ENCODE peak calls at places on chromosomes 4 and X, in four cellular contexts. M is NB4, B is esophagus muscularis mucosa, X is IMR-90. G is an unnamed sample.

GRCh38 chr4:22532896-22533295 is 17.0 kb upstream of the ADGRA3 start:
- DNase-seq in M (no peak), B (no peak), X (no peak), G (no peak)

GRCh38 chrX:103437147-103437873 is 61.0 kb downstream of the BEX3 start:
- DNase-seq in M (no peak), B (no peak), X (peak), G (no peak)

GRCh38 chrX:18964026-18964425 is 19.9 kb downstream of the PHKA2 start:
- DNase-seq in M (no peak), B (no peak), X (no peak), G (no peak)

GRCh38 chr4:118905546-118905945 is 16.9 kb downstream of the SYNPO2 start:
- DNase-seq in M (peak), B (no peak), X (peak), G (no peak)

GRCh38 chrX:39957816-39958561 is 139.8 kb downstream of the BCOR start:
- DNase-seq in M (no peak), B (no peak), X (peak), G (no peak)

GRCh38 chr4:40848251-40848650 is 98.5 kb downstream of the NSUN7 start:
- DNase-seq in M (no peak), B (no peak), X (peak), G (no peak)

GRCh38 chr4:146506272-146506671 is 15.5 kb downstream of the SLC10A7 start:
- DNase-seq in M (no peak), B (no peak), X (no peak), G (no peak)

GRCh38 chr4:16142598-16143295 is 58.9 kb upstream of the PROM1 start:
- DNase-seq in M (no peak), B (no peak), X (no peak), G (no peak)

GRCh38 chr4:4384837-4385236 is 2.1 kb upstream of the NSG1 start:
- DNase-seq in M (peak), B (no peak), X (peak), G (peak)

GRCh38 chr4:153467154-153467896 is 1.2 kb downstream of the TMEM131L start:
- DNase-seq in M (peak), B (no peak), X (no peak), G (peak)

GRCh38 chr4:170872794-170873193 is 783.0 kb upstream of the AADAT start:
- DNase-seq in M (no peak), B (no peak), X (no peak), G (no peak)

GRCh38 chr4:81504685-81505598 is 33.2 kb upstream of the RASGEF1B start:
- DNase-seq in M (no peak), B (peak), X (no peak), G (peak)

GRCh38 chr4:2186865-2187172 is 55.1 kb downstream of the HAUS3 start:
- DNase-seq in M (no peak), B (no peak), X (no peak), G (no peak)

GRCh38 chr4:119536572-119537528 is 91.8 kb downstream of the PDE5A start:
- DNase-seq in M (no peak), B (no peak), X (peak), G (no peak)

GRCh38 chr4:81152839-81153713 is 61.9 kb downstream of the PRKG2 start:
- DNase-seq in M (no peak), B (no peak), X (no peak), G (no peak)

GRCh38 chrX:55758033-55758432 is 40.5 kb downstream of the RRAGB start:
- DNase-seq in M (no peak), B (no peak), X (peak), G (no peak)

GRCh38 chr4:137083571-137083970 is 448.7 kb downstream of the PCDH18 start:
- DNase-seq in M (no peak), B (no peak), X (peak), G (no peak)
- TF ChIP-seq POLR2A in M (no peak), B (no peak), X (no peak), G (no peak)

GRCh38 chrX:37846558-37846933 is 825 bp downstream of the DYNLT3 start:
- DNase-seq in M (no peak), B (no peak), X (no peak), G (no peak)

GRCh38 chrX:37846141-37846540 is 1.2 kb downstream of the DYNLT3 start:
- DNase-seq in M (peak), B (no peak), X (peak), G (peak)

GRCh38 chrX:37844622-37845021 is 2.7 kb downstream of the DYNLT3 start:
- DNase-seq in M (no peak), B (no peak), X (no peak), G (no peak)

GRCh38 chrX:37847733-37848197 is 394 bp upstream of the DYNLT3 start:
- DNase-seq in M (no peak), B (no peak), X (no peak), G (no peak)

GRCh38 chrX:37846934-37847732 is at the start of gene DYNLT3:
- DNase-seq in M (peak), B (peak), X (peak), G (peak)
- TF ChIP-seq POLR2A in M (peak), B (peak), X (peak), G (peak)

GRCh38 chrX:81121513-81122363 is 80.0 kb downstream of the HMGN5 start:
- DNase-seq in M (peak), B (peak), X (peak), G (peak)
- TF ChIP-seq POLR2A in M (peak), B (no peak), X (no peak), G (peak)

GRCh38 chr4:173168396-173169177 is at the start of gene GALNT7:
- DNase-seq in M (peak), B (peak), X (peak), G (peak)

GRCh38 chr4:173167793-173168395 is 717 bp upstream of the GALNT7 start:
- DNase-seq in M (peak), B (no peak), X (peak), G (peak)

GRCh38 chr4:173170210-173170778 is 1.7 kb downstream of the GALNT7 start:
- DNase-seq in M (no peak), B (no peak), X (no peak), G (no peak)

GRCh38 chr4:173169428-173170209 is 1.0 kb downstream of the GALNT7 start:
- DNase-seq in M (peak), B (peak), X (peak), G (peak)

DNA sequence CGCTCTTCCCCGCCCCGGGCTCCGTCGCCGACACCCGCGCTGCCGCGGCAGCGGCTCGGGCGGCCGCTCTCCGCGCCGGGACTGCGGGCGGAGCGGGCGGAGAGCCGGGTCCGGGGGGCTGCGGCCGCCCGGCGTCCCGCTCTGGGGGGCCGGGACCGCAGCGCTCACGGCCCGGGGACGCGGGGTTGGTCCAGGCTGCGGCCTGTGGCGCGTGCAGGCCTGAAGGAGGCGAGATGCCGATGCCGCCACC is 492 bp downstream of the GALNT7 start:
- DNase-seq in M (no peak), B (no peak), X (no peak), G (no peak)
- TF ChIP-seq POLR2A in M (no peak), B (no peak), X (no peak), G (no peak)

DNA sequence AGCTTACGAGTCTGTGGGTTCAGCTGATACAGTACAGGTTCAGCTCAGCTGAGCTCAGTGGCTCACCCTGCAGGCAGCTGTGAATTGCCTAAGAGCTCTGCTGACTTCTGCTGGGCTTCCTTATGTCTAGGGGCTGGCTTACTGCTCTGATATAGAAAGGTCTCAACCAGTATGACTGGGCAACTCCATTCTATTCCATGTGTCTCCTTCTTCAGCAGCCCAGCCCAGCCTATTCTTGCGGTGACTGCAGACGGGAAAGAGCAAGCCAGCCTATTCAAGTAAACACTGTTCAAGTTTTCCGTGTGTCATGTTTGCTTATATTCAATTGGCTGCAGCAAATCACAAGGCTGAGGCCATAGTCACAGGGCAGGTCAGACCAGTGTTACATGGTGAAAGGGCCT is 615.4 kb upstream of the ZFP42 start:
- DNase-seq in M (peak), B (no peak), X (peak), G (peak)
- TF ChIP-seq POLR2A in M (no peak), B (no peak), X (no peak), G (no peak)

G was measured in erythroblast.